ENCODE peak calls at places on chromosomes 11 and 22, in six cellular contexts. One of them, this sample, is unnamed.

GRCh38 chr11:72741849-72742521 is 10.2 kb downstream of the ARAP1 start:
- DNase-seq in HCT116: no peak
- DNase-seq in A549: no peak
- DNase-seq in endothelial cell: no peak
- DNase-seq in ovary: no peak
- DNase-seq in MM.1S: no peak
- DNase-seq in this sample: no peak

GRCh38 chr22:24758164-24758799 is 16.2 kb downstream of the PIWIL3 start:
- DNase-seq in HCT116: peak
- DNase-seq in A549: peak
- DNase-seq in endothelial cell: peak
- DNase-seq in ovary: peak
- DNase-seq in MM.1S: peak
- DNase-seq in this sample: peak

GRCh38 chr11:33552756-33553155 is 147.9 kb downstream of the C11orf91 start:
- DNase-seq in HCT116: no peak
- DNase-seq in A549: no peak
- DNase-seq in endothelial cell: no peak
- DNase-seq in ovary: no peak
- DNase-seq in MM.1S: no peak
- DNase-seq in this sample: no peak

GRCh38 chr11:75465701-75466531 is 32.9 kb upstream of the KLHL35 start:
- DNase-seq in HCT116: no peak
- DNase-seq in A549: no peak
- DNase-seq in endothelial cell: peak
- DNase-seq in ovary: no peak
- DNase-seq in MM.1S: no peak
- DNase-seq in this sample: no peak

GRCh38 chr11:130124096-130124495 is 35.5 kb upstream of the ST14 start:
- DNase-seq in HCT116: peak
- DNase-seq in A549: peak
- DNase-seq in endothelial cell: no peak
- DNase-seq in ovary: no peak
- DNase-seq in MM.1S: no peak
- DNase-seq in this sample: no peak

GRCh38 chr11:46240371-46240770 is 37.1 kb upstream of the CREB3L1 start:
- DNase-seq in HCT116: no peak
- DNase-seq in A549: no peak
- DNase-seq in endothelial cell: no peak
- DNase-seq in ovary: no peak
- DNase-seq in MM.1S: no peak
- DNase-seq in this sample: no peak

GRCh38 chr11:59158206-59159068 is 13.5 kb upstream of the DTX4 start:
- DNase-seq in HCT116: peak
- DNase-seq in A549: peak
- DNase-seq in endothelial cell: peak
- DNase-seq in ovary: no peak
- DNase-seq in MM.1S: peak
- DNase-seq in this sample: peak

GRCh38 chr11:93143186-93143585 is 54.6 kb downstream of the SLC36A4 start:
- DNase-seq in HCT116: no peak
- DNase-seq in A549: no peak
- DNase-seq in endothelial cell: no peak
- DNase-seq in ovary: no peak
- DNase-seq in MM.1S: no peak
- DNase-seq in this sample: no peak

GRCh38 chr11:10314199-10315072 is 9.6 kb downstream of the ADM start:
- DNase-seq in HCT116: no peak
- DNase-seq in A549: peak
- DNase-seq in endothelial cell: no peak
- DNase-seq in ovary: no peak
- DNase-seq in MM.1S: peak
- DNase-seq in this sample: peak

GRCh38 chr22:33785283-33785991 is 134.8 kb downstream of the LARGE1 start:
- DNase-seq in HCT116: no peak
- DNase-seq in A549: no peak
- DNase-seq in endothelial cell: no peak
- DNase-seq in ovary: no peak
- DNase-seq in MM.1S: peak
- DNase-seq in this sample: no peak

GRCh38 chr11:77249427-77249826 is 52.1 kb downstream of the GDPD4 start:
- DNase-seq in HCT116: peak
- DNase-seq in A549: no peak
- DNase-seq in endothelial cell: no peak
- DNase-seq in ovary: no peak
- DNase-seq in MM.1S: no peak
- DNase-seq in this sample: no peak

GRCh38 chr22:25125693-25126357 is 73.8 kb upstream of the CRYBB3 start:
- DNase-seq in HCT116: no peak
- DNase-seq in A549: no peak
- DNase-seq in endothelial cell: no peak
- DNase-seq in ovary: no peak
- DNase-seq in MM.1S: no peak
- DNase-seq in this sample: no peak

GRCh38 chr22:19471572-19471971 is 7.4 kb downstream of the UFD1 start:
- DNase-seq in HCT116: no peak
- DNase-seq in A549: no peak
- DNase-seq in endothelial cell: no peak
- DNase-seq in ovary: no peak
- DNase-seq in MM.1S: no peak
- DNase-seq in this sample: no peak

GRCh38 chr11:109422755-109423113 is 744 bp downstream of the C11orf87 start:
- DNase-seq in HCT116: no peak
- DNase-seq in A549: no peak
- DNase-seq in endothelial cell: no peak
- DNase-seq in ovary: no peak
- DNase-seq in MM.1S: no peak
- DNase-seq in this sample: peak

GRCh38 chr11:47348859-47349258 is 3.6 kb downstream of the MYBPC3 start:
- DNase-seq in HCT116: peak
- DNase-seq in A549: peak
- DNase-seq in endothelial cell: no peak
- DNase-seq in ovary: no peak
- DNase-seq in MM.1S: peak
- DNase-seq in this sample: no peak

GRCh38 chr22:30717331-30717921 is 22.8 kb downstream of the OSBP2 start:
- DNase-seq in HCT116: peak
- DNase-seq in A549: peak
- DNase-seq in endothelial cell: no peak
- DNase-seq in ovary: no peak
- DNase-seq in MM.1S: no peak
- DNase-seq in this sample: no peak

GRCh38 chr11:123590296-123590912 is 64.0 kb downstream of the SCN3B start:
- DNase-seq in HCT116: peak
- DNase-seq in A549: peak
- DNase-seq in endothelial cell: peak
- DNase-seq in ovary: no peak
- DNase-seq in MM.1S: no peak
- DNase-seq in this sample: no peak

GRCh38 chr11:34632105-34632780 is 11.3 kb downstream of the EHF start:
- DNase-seq in HCT116: no peak
- DNase-seq in A549: peak
- DNase-seq in endothelial cell: no peak
- DNase-seq in ovary: no peak
- DNase-seq in MM.1S: no peak
- DNase-seq in this sample: no peak

GRCh38 chr22:20424937-20425587 is 12.6 kb downstream of the SCARF2 start:
- DNase-seq in HCT116: no peak
- DNase-seq in A549: peak
- DNase-seq in endothelial cell: no peak
- DNase-seq in ovary: no peak
- DNase-seq in MM.1S: no peak
- DNase-seq in this sample: no peak

GRCh38 chr22:36336246-36337182 is 51.3 kb downstream of the MYH9 start:
- DNase-seq in HCT116: no peak
- DNase-seq in A549: no peak
- DNase-seq in endothelial cell: no peak
- DNase-seq in ovary: no peak
- DNase-seq in MM.1S: no peak
- DNase-seq in this sample: no peak

GRCh38 chr11:114269498-114269897 is 26.7 kb upstream of the NNMT start:
- DNase-seq in HCT116: no peak
- DNase-seq in A549: no peak
- DNase-seq in endothelial cell: no peak
- DNase-seq in ovary: no peak
- DNase-seq in MM.1S: no peak
- DNase-seq in this sample: no peak

DNA sequence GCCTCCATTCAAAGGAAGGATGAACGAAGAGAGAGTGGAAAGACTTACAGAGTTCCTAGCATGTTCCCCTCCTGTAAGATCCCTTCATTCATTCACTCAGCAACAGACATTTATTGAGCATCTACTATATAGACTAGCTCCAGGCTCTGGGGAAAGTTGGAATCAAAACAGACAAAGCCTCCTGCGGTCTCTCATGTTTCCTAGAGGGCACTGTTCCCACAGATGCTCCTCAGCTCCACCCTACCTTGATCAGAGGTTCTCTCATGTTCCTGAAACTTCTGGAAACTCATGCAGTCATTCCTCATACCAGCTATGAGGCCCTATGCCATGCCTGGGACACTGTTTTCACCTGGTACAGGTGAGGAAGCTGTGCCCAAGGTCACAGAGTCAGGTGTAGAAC is 11.1 kb downstream of the ALX4 start:
- DNase-seq in HCT116: no peak
- DNase-seq in A549: no peak
- DNase-seq in endothelial cell: no peak
- DNase-seq in ovary: no peak
- DNase-seq in MM.1S: no peak
- DNase-seq in this sample: no peak
- TF ChIP-seq CTCF in HCT116: no peak
- TF ChIP-seq CTCF in A549: no peak
- TF ChIP-seq CTCF in endothelial cell: no peak
- TF ChIP-seq CTCF in ovary: no peak
- TF ChIP-seq CTCF in MM.1S: no peak
- TF ChIP-seq CTCF in this sample: no peak

DNA sequence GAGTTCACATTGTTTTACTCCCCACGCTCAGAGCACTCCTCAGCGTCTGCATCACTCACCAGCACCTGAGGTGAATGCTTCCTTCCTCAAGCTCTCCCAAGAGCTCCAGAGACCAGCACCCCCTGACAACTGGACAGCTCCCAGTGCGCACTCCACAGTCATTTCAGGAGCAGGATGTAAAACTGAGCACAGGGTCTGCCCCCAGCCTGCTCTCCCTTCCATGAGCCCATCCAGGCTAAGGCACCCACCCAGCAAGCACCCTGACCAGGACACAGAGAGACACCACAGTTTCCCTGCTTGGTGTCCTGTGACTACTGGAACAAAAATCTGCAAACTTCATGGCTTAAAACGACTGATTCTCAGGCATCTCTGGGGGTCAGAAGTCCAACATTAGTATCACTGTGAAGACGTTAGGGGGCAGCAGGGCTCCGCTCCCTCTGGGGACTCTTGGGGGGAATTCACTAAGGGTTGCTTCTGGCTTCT is 3.3 kb downstream of the SCGB1D2 start:
- DNase-seq in HCT116: no peak
- DNase-seq in A549: peak
- DNase-seq in endothelial cell: peak
- DNase-seq in ovary: no peak
- DNase-seq in MM.1S: no peak
- DNase-seq in this sample: peak
- TF ChIP-seq CTCF in HCT116: peak
- TF ChIP-seq CTCF in A549: peak
- TF ChIP-seq CTCF in endothelial cell: peak
- TF ChIP-seq CTCF in ovary: no peak
- TF ChIP-seq CTCF in MM.1S: peak
- TF ChIP-seq CTCF in this sample: no peak

DNA sequence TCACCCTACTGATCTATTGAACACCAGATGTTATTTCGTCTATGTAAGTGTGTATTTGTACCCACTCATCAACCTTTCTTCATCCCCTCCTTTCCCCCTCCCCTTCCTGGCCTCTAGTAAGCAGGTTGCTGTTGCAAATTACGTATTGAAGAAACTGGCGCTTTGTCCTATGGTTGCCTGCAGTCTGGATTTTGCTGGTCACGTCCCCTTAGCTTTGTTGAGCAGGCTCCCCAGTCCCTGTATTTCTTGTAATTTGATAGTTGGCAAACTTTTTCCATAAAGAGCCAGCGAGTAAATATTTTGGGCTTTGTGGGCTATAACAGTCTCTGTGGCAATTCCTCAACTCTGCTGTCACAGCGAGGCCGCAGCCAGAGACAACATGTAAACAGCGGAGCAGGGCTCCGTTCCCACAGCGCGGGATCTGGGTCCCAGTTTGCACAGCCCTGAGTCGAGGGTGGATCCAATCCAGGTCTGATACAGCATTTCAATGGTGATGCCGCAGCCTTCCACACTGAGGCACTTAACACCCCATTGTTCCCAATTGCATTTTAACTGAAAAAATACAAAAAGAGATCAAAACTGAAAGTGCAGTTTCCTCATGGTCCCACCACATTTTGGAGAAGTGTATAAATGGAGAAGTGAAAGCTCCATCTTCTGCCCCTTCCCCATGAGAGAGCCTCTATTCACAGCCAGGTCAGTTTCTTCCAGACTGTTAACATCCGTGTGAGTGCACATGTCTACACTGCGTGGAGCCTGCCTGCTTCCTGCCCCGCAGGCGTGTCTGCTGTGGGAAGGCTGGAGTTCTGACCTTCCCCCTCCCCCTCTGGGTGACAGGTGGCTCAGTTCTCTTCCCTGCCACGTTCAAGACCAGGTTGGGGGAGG is 89.0 kb downstream of the RPS6KA4 start:
- DNase-seq in HCT116: no peak
- DNase-seq in A549: no peak
- DNase-seq in endothelial cell: no peak
- DNase-seq in ovary: peak
- DNase-seq in MM.1S: no peak
- DNase-seq in this sample: peak
- TF ChIP-seq CTCF in HCT116: no peak
- TF ChIP-seq CTCF in A549: no peak
- TF ChIP-seq CTCF in endothelial cell: no peak
- TF ChIP-seq CTCF in ovary: no peak
- TF ChIP-seq CTCF in MM.1S: no peak
- TF ChIP-seq CTCF in this sample: no peak

GRCh38 chr22:39547587-39547947 is 15.0 kb upstream of the RPS19BP1 start:
- DNase-seq in HCT116: no peak
- DNase-seq in A549: no peak
- DNase-seq in endothelial cell: no peak
- DNase-seq in ovary: no peak
- DNase-seq in MM.1S: no peak
- DNase-seq in this sample: no peak

GRCh38 chr22:39546064-39546365 is 13.5 kb upstream of the RPS19BP1 start:
- DNase-seq in HCT116: no peak
- DNase-seq in A549: no peak
- DNase-seq in endothelial cell: no peak
- DNase-seq in ovary: no peak
- DNase-seq in MM.1S: no peak
- DNase-seq in this sample: no peak

GRCh38 chr22:39545310-39546063 is 12.9 kb upstream of the RPS19BP1 start:
- DNase-seq in HCT116: no peak
- DNase-seq in A549: no peak
- DNase-seq in endothelial cell: peak
- DNase-seq in ovary: peak
- DNase-seq in MM.1S: no peak
- DNase-seq in this sample: no peak

GRCh38 chr22:39546889-39547586 is 14.5 kb upstream of the RPS19BP1 start:
- DNase-seq in HCT116: no peak
- DNase-seq in A549: no peak
- DNase-seq in endothelial cell: no peak
- DNase-seq in ovary: no peak
- DNase-seq in MM.1S: no peak
- DNase-seq in this sample: no peak

GRCh38 chr22:39543095-39543494 is 10.5 kb upstream of the RPS19BP1 start:
- DNase-seq in HCT116: no peak
- DNase-seq in A549: peak
- DNase-seq in endothelial cell: peak
- DNase-seq in ovary: no peak
- DNase-seq in MM.1S: no peak
- DNase-seq in this sample: no peak
- TF ChIP-seq CTCF in HCT116: peak
- TF ChIP-seq CTCF in A549: peak
- TF ChIP-seq CTCF in endothelial cell: no peak
- TF ChIP-seq CTCF in ovary: no peak
- TF ChIP-seq CTCF in MM.1S: peak
- TF ChIP-seq CTCF in this sample: peak

This sample was measured in GM10248.